ENCODE peak calls at places on chromosomes 4 and X, in five cellular contexts. V is fibroblast of lung; A is CD8-positive, alpha-beta T cell; Q is tibial artery; D is suprapubic skin. R is an unnamed sample.

GRCh38 chr4:176902710-176903323 is 110.1 kb upstream of the VEGFC start:
- DNase-seq in V (peak; percentile 95), D (no peak), A (no peak), Q (no peak), R (no peak)

GRCh38 chr4:184424993-184425758 is 49.2 kb downstream of the IRF2 start:
- DNase-seq in A (no peak), D (no peak), V (no peak), Q (no peak), R (no peak)

GRCh38 chr4:3183008-3183407 is 66.0 kb upstream of the MSANTD1 start:
- DNase-seq in A (no peak), Q (no peak), V (no peak), D (no peak), R (no peak)

GRCh38 chr4:38119663-38120374 is 159.6 kb downstream of the PTTG2 start:
- DNase-seq in Q (no peak), V (peak; percentile 82), D (no peak), A (no peak), R (no peak)

GRCh38 chr4:8182858-8183725 is 16.0 kb upstream of the SH3TC1 start:
- DNase-seq in Q (no peak), D (peak; percentile 92), V (peak; percentile 83), A (no peak), R (no peak)

GRCh38 chr4:158722291-158722916 is 792 bp downstream of the PPID start:
- DNase-seq in V (peak; percentile 67), D (no peak), A (peak; percentile 6), Q (no peak), R (no peak)

GRCh38 chr4:173499568-173500535 is 30.2 kb downstream of the HAND2 start:
- DNase-seq in D (no peak), V (no peak), Q (no peak), A (no peak), R (no peak)

GRCh38 chr4:94995684-94996394 is 238.1 kb downstream of the BMPR1B start:
- DNase-seq in D (no peak), V (peak; percentile 71), Q (peak; percentile 65), A (no peak), R (no peak)

GRCh38 chrX:119118780-119119395 is 8.7 kb downstream of the KIAA1210 start:
- DNase-seq in A (peak; percentile 48), Q (peak; percentile 62), V (peak; percentile 24), D (no peak), R (peak; percentile 1)

GRCh38 chrX:78321809-78322208 is 5.6 kb downstream of the CYSLTR1 start:
- DNase-seq in D (no peak), A (peak; percentile 39), Q (peak; percentile 58), V (no peak), R (no peak)

GRCh38 chr4:3096207-3096606 is 21.7 kb downstream of the HTT start:
- DNase-seq in D (no peak), Q (no peak), V (no peak), A (no peak), R (no peak)

GRCh38 chr4:91577864-91578263 is 725.9 kb upstream of the GRID2 start:
- DNase-seq in A (no peak), Q (no peak), V (no peak), D (no peak), R (no peak)

GRCh38 chr4:7769936-7770674 is 169.6 kb downstream of the AFAP1 start:
- DNase-seq in V (no peak), D (no peak), A (no peak), Q (peak; percentile 64), R (no peak)

GRCh38 chr4:2799971-2800690 is 7.2 kb downstream of the SH3BP2 start:
- DNase-seq in V (no peak), D (peak; percentile 74), Q (peak; percentile 66), A (no peak), R (no peak)

GRCh38 chrX:17417411-17417810 is 42.4 kb downstream of the NHS start:
- DNase-seq in D (no peak), A (no peak), Q (no peak), V (peak; percentile 65), R (no peak)

GRCh38 chrX:120857240-120857639 is 18.4 kb downstream of the CT47B1 start:
- DNase-seq in D (no peak), V (no peak), Q (no peak), A (no peak), R (no peak)

GRCh38 chr4:11847161-11847560 is 418.5 kb upstream of the HS3ST1 start:
- DNase-seq in Q (no peak), D (no peak), A (no peak), V (no peak), R (no peak)

GRCh38 chrX:82585868-82586267 is 922.2 kb upstream of the POU3F4 start:
- DNase-seq in Q (no peak), V (no peak), A (no peak), D (no peak), R (no peak)

GRCh38 chr4:110622841-110623709 is at the start of gene PITX2:
- DNase-seq in Q (no peak), D (peak; percentile 95), A (no peak), V (peak; percentile 83), R (no peak)

GRCh38 chr4:96312049-96312685 is 472.3 kb downstream of the PDHA2 start:
- DNase-seq in A (no peak), V (no peak), Q (no peak), D (no peak), R (no peak)

GRCh38 chr4:26377352-26378311 is 56.8 kb downstream of the RBPJ start:
- DNase-seq in Q (no peak), A (no peak), D (no peak), V (peak; percentile 27), R (no peak)

GRCh38 chr4:158008551-158009218 is 164.1 kb downstream of the GASK1B start:
- DNase-seq in D (no peak), Q (no peak), V (peak; percentile 91), A (no peak), R (no peak)

GRCh38 chr4:178329226-178329872 is 887.1 kb upstream of the AGA start:
- DNase-seq in D (no peak), Q (no peak), A (no peak), V (no peak), R (no peak)

GRCh38 chr4:152652102-152652501 is 27.7 kb downstream of the TMEM154 start:
- DNase-seq in D (no peak), Q (no peak), A (no peak), V (no peak), R (no peak)

GRCh38 chrX:49661881-49662280 is 33.9 kb downstream of the PAGE1 start:
- DNase-seq in A (no peak), V (no peak), Q (no peak), D (no peak), R (no peak)

GRCh38 chrX:40912576-40912975 is 172.7 kb upstream of the USP9X start:
- DNase-seq in D (no peak), Q (no peak), A (no peak), V (no peak), R (no peak)

GRCh38 chr4:8586671-8587468 is 5.7 kb upstream of the CPZ start:
- DNase-seq in V (no peak), A (no peak), D (peak; percentile 41), Q (peak; percentile 46), R (no peak)

GRCh38 chr4:14111730-14112171 is 484.2 kb upstream of the BOD1L1 start:
- DNase-seq in D (no peak), Q (no peak), V (peak; percentile 71), A (no peak), R (no peak)

GRCh38 chrX:17848545-17849265 is 12.4 kb downstream of the RAI2 start:
- DNase-seq in A (no peak), D (no peak), Q (no peak), V (no peak), R (no peak)

GRCh38 chr4:52943644-52944043 is 81.5 kb downstream of the RASL11B start:
- DNase-seq in D (no peak), Q (no peak), V (no peak), A (no peak), R (no peak)
- H3K27ac ChIP-seq in D (no peak overlapping the region), Q (no peak overlapping the region), V (no peak overlapping the region), A (no peak overlapping the region), R (no peak overlapping the region)

GRCh38 chr4:113358784-113359183 is 309.3 kb downstream of the ANK2 start:
- DNase-seq in A (no peak), V (no peak), D (no peak), Q (no peak), R (no peak)
- TF ChIP-seq CTCF in A (no peak), V (no peak), D (no peak), Q (no peak), R (no peak)

GRCh38 chrX:137051978-137052640 is 18.3 kb upstream of the GPR101 start:
- DNase-seq in Q (peak; percentile 65), V (peak; percentile 24), D (peak; percentile 61), A (peak; percentile 82), R (no peak)

GRCh38 chrX:137058339-137059127 is 24.7 kb upstream of the GPR101 start:
- DNase-seq in D (no peak), Q (no peak), V (no peak), A (no peak), R (no peak)

GRCh38 chrX:137052641-137053235 is 18.9 kb upstream of the GPR101 start:
- DNase-seq in Q (no peak), D (peak; percentile 56), V (no peak), A (peak; percentile 17), R (no peak)
- H3K4me3 ChIP-seq in Q (peak overlapping the region; percentile 36), D (peak overlapping the region; percentile 45), V (peak overlapping the region; percentile 22), A (peak overlapping the region; percentile 50), R (peak overlapping the region; percentile 69)

DNA sequence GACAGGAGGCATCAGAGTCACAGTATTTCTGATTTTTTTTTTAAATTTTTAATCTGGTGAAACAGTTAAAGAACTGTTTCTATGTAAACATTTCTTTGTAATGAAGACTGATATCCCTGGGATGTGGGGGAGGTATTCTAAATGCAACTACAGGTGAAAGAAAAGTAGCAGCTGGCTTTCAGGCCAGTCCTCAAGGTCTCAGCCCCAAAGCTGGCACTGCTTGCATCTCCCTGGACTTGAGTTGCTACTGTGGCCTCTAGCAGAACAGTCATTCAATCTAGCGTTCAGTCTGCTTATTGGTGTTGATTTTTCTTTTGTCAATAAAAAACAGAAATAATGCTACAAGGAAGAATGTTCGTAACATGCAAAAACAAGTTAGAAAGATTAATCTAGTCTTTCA is 4.9 kb downstream of the MBNL3 start:
- DNase-seq in V (no peak), D (no peak), Q (no peak), A (no peak), R (no peak)
- H3K27ac ChIP-seq in V (no peak overlapping the region), D (no peak overlapping the region), Q (no peak overlapping the region), A (no peak overlapping the region), R (no peak overlapping the region)

GRCh38 chr4:175720722-175721121 is 91.3 kb downstream of the GPM6A start:
- DNase-seq in D (no peak), V (no peak), A (no peak), Q (no peak), R (no peak)

DNA sequence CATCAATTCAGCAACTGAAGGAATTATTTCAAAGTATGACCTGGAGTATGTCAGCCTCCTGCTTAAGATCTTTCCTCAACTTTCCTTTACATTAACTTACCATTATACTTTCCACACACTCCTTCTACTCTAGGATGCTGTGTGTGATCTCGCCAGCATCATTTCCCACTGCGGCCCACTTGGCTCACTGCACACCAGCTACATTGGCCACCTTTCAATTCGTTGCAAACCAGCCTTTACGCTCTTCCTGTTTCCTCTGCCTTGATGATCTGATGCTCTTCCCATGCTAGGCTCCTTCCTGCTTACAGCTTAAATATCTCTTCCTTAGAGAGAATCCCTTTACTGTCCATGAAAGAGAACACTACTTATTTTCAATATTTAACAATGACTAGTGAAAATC is 95.1 kb downstream of the GPM6A start:
- DNase-seq in V (no peak), A (no peak), D (no peak), Q (no peak), R (no peak)
- TF ChIP-seq CTCF in V (no peak), A (no peak), D (no peak), Q (no peak), R (no peak)

GRCh38 chrX:63784902-63785692 is at the start of gene ARHGEF9:
- DNase-seq in A (no peak), V (peak; percentile 3), Q (peak; percentile 60), D (no peak), R (no peak)
- H3K4me3 ChIP-seq in A (peak within 1 kb of the TSS; percentile 15), V (peak within 1 kb of the TSS; percentile 5), Q (peak within 1 kb of the TSS; percentile 60), D (peak within 1 kb of the TSS; percentile 44), R (peak within 1 kb of the TSS; percentile 80)

GRCh38 chr4:183106839-183107238 is 7.8 kb downstream of the WWC2 start:
- DNase-seq in V (no peak), Q (no peak), D (no peak), A (no peak), R (no peak)
- H3K27ac ChIP-seq in V (no peak overlapping the region), Q (no peak overlapping the region), D (no peak overlapping the region), A (no peak overlapping the region), R (no peak overlapping the region)